ENCODE peak calls at places on chromosomes 2 and 18, in five cellular contexts. F, X, Z, Q and P are unnamed samples.

GRCh38 chr2:2856723-2857415 is 520.7 kb downstream of the EIPR1 start:
- ATAC-seq in F (no peak), X (no peak), Z (no peak), Q (no peak), P (no peak)

GRCh38 chr18:23884712-23885375 is 129.7 kb upstream of the TTC39C start:
- ATAC-seq in F (peak; percentile 67), X (peak; percentile 70), Z (peak; percentile 63), Q (no peak), P (peak; percentile 46)

GRCh38 chr2:162475661-162476060 is 131.7 kb downstream of the GCA start:
- ATAC-seq in F (no peak), X (peak; percentile 95), Z (no peak), Q (no peak), P (no peak)

GRCh38 chr18:79589601-79590091 is 90.0 kb upstream of the CTDP1 start:
- ATAC-seq in F (no peak), X (peak; percentile 20), Z (no peak), Q (no peak), P (no peak)

GRCh38 chr18:58536534-58537271 is 92.2 kb downstream of the ALPK2 start:
- ATAC-seq in F (no peak), X (peak; percentile 47), Z (no peak), Q (no peak), P (no peak)

GRCh38 chr2:162731917-162732804 is 106.4 kb downstream of the KCNH7 start:
- ATAC-seq in F (no peak), X (peak; percentile 85), Z (peak; percentile 31), Q (no peak), P (no peak)

GRCh38 chr2:138107288-138107687 is 143.0 kb downstream of the HNMT start:
- ATAC-seq in F (no peak), X (no peak), Z (no peak), Q (no peak), P (no peak)

GRCh38 chr2:172223601-172224054 is 120.9 kb upstream of the DLX2 start:
- ATAC-seq in F (no peak), X (no peak), Z (no peak), Q (no peak), P (no peak)

GRCh38 chr2:45173513-45173912 is 164.3 kb upstream of the SIX2 start:
- ATAC-seq in F (no peak), X (peak; percentile 16), Z (no peak), Q (no peak), P (peak; percentile 72)

GRCh38 chr18:7646174-7646886 is 79.2 kb downstream of the PTPRM start:
- ATAC-seq in F (no peak), X (no peak), Z (no peak), Q (no peak), P (no peak)

GRCh38 chr2:201900362-201900761 is 94.0 kb downstream of the CDK15 start:
- ATAC-seq in F (no peak), X (no peak), Z (no peak), Q (no peak), P (no peak)

GRCh38 chr18:54689319-54689718 is 98.3 kb downstream of the DYNAP start:
- ATAC-seq in F (no peak), X (no peak), Z (no peak), Q (no peak), P (no peak)

GRCh38 chr2:95287806-95288205 is 9.3 kb upstream of the KCNIP3 start:
- ATAC-seq in F (peak; percentile 1), X (no peak), Z (no peak), Q (no peak), P (no peak)

GRCh38 chr2:190407662-190408537 is at the start of gene MFSD6:
- ATAC-seq in F (peak; percentile 70), X (peak; percentile 84), Z (peak; percentile 41), Q (peak; percentile 73), P (peak; percentile 82)

GRCh38 chr2:82790277-82791021 is 1668.6 kb downstream of the SUCLG1 start:
- ATAC-seq in F (no peak), X (peak; percentile 60), Z (no peak), Q (no peak), P (no peak)

GRCh38 chr2:144583362-144583692 is 63.4 kb upstream of the ZEB2 start:
- ATAC-seq in F (no peak), X (no peak), Z (no peak), Q (no peak), P (no peak)

GRCh38 chr18:26461405-26461804 is 86.9 kb downstream of the KCTD1 start:
- ATAC-seq in F (no peak), X (no peak), Z (no peak), Q (no peak), P (no peak)

GRCh38 chr18:44035554-44035953 is 645.1 kb upstream of the SETBP1 start:
- ATAC-seq in F (no peak), X (no peak), Z (no peak), Q (no peak), P (no peak)

GRCh38 chr2:221102896-221103688 is 469.0 kb downstream of the EPHA4 start:
- ATAC-seq in F (peak; percentile 16), X (peak; percentile 27), Z (no peak), Q (no peak), P (no peak)

GRCh38 chr2:217929757-217930707 is 72.8 kb downstream of the TNS1 start:
- ATAC-seq in F (peak; percentile 85), X (peak; percentile 42), Z (no peak), Q (no peak), P (peak; percentile 76)

GRCh38 chr2:61434314-61434713 is 36.6 kb downstream of the USP34 start:
- ATAC-seq in F (peak; percentile 65), X (peak; percentile 74), Z (no peak), Q (no peak), P (peak; percentile 19)

GRCh38 chr2:83196225-83196624 is 1262.9 kb downstream of the SUCLG1 start:
- ATAC-seq in F (no peak), X (peak; percentile 77), Z (no peak), Q (no peak), P (no peak)

GRCh38 chr2:121902171-121902591 is 146.7 kb downstream of the TSN start:
- ATAC-seq in F (no peak), X (peak; percentile 19), Z (peak; percentile 57), Q (peak; percentile 28), P (no peak)

GRCh38 chr18:463442-464310 is 36.8 kb downstream of the COLEC12 start:
- ATAC-seq in F (peak; percentile 72), X (peak; percentile 77), Z (no peak), Q (no peak), P (peak; percentile 58)

GRCh38 chr2:232839680-232840079 is 30.4 kb upstream of the SNORC start:
- ATAC-seq in F (no peak), X (peak; percentile 62), Z (no peak), Q (no peak), P (no peak)

GRCh38 chr2:229980440-229981184 is 58.3 kb downstream of the FBXO36 start:
- ATAC-seq in F (peak; percentile 66), X (peak; percentile 91), Z (no peak), Q (peak; percentile 63), P (peak; percentile 88)

GRCh38 chr2:235614176-235614860 is 120.5 kb downstream of the AGAP1 start:
- ATAC-seq in F (no peak), X (peak; percentile 28), Z (no peak), Q (no peak), P (no peak)

GRCh38 chr2:98404556-98405250 is 40.0 kb upstream of the INPP4A start:
- ATAC-seq in F (no peak), X (no peak), Z (no peak), Q (no peak), P (no peak)

GRCh38 chr2:205868773-205869333 is 186.6 kb downstream of the NRP2 start:
- ATAC-seq in F (no peak), X (peak; percentile 41), Z (no peak), Q (peak; percentile 78), P (no peak)

GRCh38 chr2:12057436-12058166 is 311.2 kb downstream of the LPIN1 start:
- ATAC-seq in F (peak; percentile 55), X (peak; percentile 37), Z (peak; percentile 85), Q (peak; percentile 60), P (no peak)

GRCh38 chr2:160392201-160392600 is 101.4 kb downstream of the RBMS1 start:
- ATAC-seq in F (no peak), X (no peak), Z (no peak), Q (no peak), P (no peak)

GRCh38 chr2:105490204-105490603 is 91.4 kb upstream of the FHL2 start:
- ATAC-seq in F (no peak), X (peak; percentile 65), Z (no peak), Q (no peak), P (no peak)

GRCh38 chr18:54717673-54718435 is 110.4 kb upstream of the RAB27B start:
- ATAC-seq in F (no peak), X (no peak), Z (peak; percentile 69), Q (peak; percentile 79), P (no peak)

GRCh38 chr18:69044215-69044614 is 246.3 kb downstream of the CCDC102B start:
- ATAC-seq in F (no peak), X (no peak), Z (no peak), Q (no peak), P (no peak)